ENCODE peak calls at places on chromosomes 3 and 15, in four cellular contexts. P is endothelial cell of umbilical vein; M is central memory CD4-positive, alpha-beta T cell; B is A549. W is an unnamed sample.

GRCh38 chr15:69114231-69114937 is 46.1 kb upstream of the GLCE start:
- DNase-seq in P (no peak), M (no peak), B (no peak), W (no peak)

GRCh38 chr15:93894438-93894837 is 336.9 kb upstream of the MCTP2 start:
- DNase-seq in P (no peak), M (no peak), B (no peak), W (no peak)

GRCh38 chr15:34059946-34060345 is 20.9 kb upstream of the AVEN start:
- DNase-seq in P (no peak), M (no peak), B (no peak), W (no peak)

GRCh38 chr3:127750226-127751031 is 71.9 kb downstream of the MGLL start:
- DNase-seq in P (no peak), M (no peak), B (no peak), W (no peak)

GRCh38 chr15:68631621-68632051 is 52.8 kb downstream of the CORO2B start:
- DNase-seq in P (no peak), M (no peak), B (no peak), W (no peak)

GRCh38 chr15:56244811-56245576 is 1.3 kb upstream of the RFX7 start:
- DNase-seq in P (no peak), M (peak; percentile 6), B (no peak), W (no peak)

GRCh38 chr3:110174908-110175307 is 837.6 kb upstream of the DPPA4 start:
- DNase-seq in P (no peak), M (no peak), B (no peak), W (no peak)

GRCh38 chr3:12193485-12194165 is 34.9 kb upstream of the TIMP4 start:
- DNase-seq in P (peak; percentile 79), M (no peak), B (peak; percentile 90), W (no peak)

GRCh38 chr3:115825046-115825445 is 201.7 kb downstream of the GAP43 start:
- DNase-seq in P (no peak), M (no peak), B (no peak), W (no peak)

GRCh38 chr3:23872330-23872729 is 44.5 kb downstream of the NKIRAS1 start:
- DNase-seq in P (no peak), M (no peak), B (no peak), W (no peak)

GRCh38 chr3:42830437-42831320 is 21.4 kb downstream of the ACKR2 start:
- DNase-seq in P (no peak), M (no peak), B (peak; percentile 37), W (no peak)

GRCh38 chr15:28110416-28110975 is 11.4 kb upstream of the OCA2 start:
- DNase-seq in P (no peak), M (no peak), B (no peak), W (no peak)

GRCh38 chr15:96457852-96458251 is 127.4 kb downstream of the NR2F2 start:
- DNase-seq in P (no peak), M (no peak), B (no peak), W (no peak)

GRCh38 chr15:31230630-31231485 is 95.8 kb upstream of the KLF13 start:
- DNase-seq in P (no peak), M (no peak), B (no peak), W (no peak)

GRCh38 chr3:58188173-58188564 is 22.6 kb downstream of the DNASE1L3 start:
- DNase-seq in P (no peak), M (no peak), B (no peak), W (no peak)

GRCh38 chr15:68210821-68211655 is 5.9 kb upstream of the CALML4 start:
- DNase-seq in P (peak; percentile 53), M (peak; percentile 12), B (peak; percentile 42), W (peak; percentile 27)

GRCh38 chr3:40924559-40925058 is 274.7 kb upstream of the CTNNB1 start:
- DNase-seq in P (no peak), M (no peak), B (no peak), W (no peak)

GRCh38 chr15:72902245-72902928 is 118.8 kb upstream of the ADPGK start:
- DNase-seq in P (no peak), M (no peak), B (no peak), W (no peak)

GRCh38 chr3:125087768-125088391 is 32.1 kb upstream of the HEG1 start:
- DNase-seq in P (no peak), M (no peak), B (no peak), W (no peak)

GRCh38 chr3:185199671-185200070 is 46.8 kb upstream of the C3orf70 start:
- DNase-seq in P (no peak), M (no peak), B (no peak), W (no peak)

W was measured in naive thymus-derived CD4-positive, alpha-beta T cell.